ENCODE peak calls at places on chromosomes 16 and 17, in four cellular contexts. One of them, this sample, is unnamed.

GRCh38 chr16:64098451-64098850 is 1023.4 kb downstream of the CDH11 start:
- DNase-seq in NCI-H524: no peak
- DNase-seq in esophagus muscularis mucosa: no peak
- DNase-seq in hippocampal formation: no peak
- DNase-seq in this sample: no peak

GRCh38 chr17:78117027-78117981 is 11.3 kb downstream of the TMC6 start:
- DNase-seq in NCI-H524: peak; percentile 87
- DNase-seq in esophagus muscularis mucosa: no peak
- DNase-seq in hippocampal formation: no peak
- DNase-seq in this sample: peak; percentile 41

GRCh38 chr17:49618112-49618611 is 42.5 kb downstream of the NXPH3 start:
- DNase-seq in NCI-H524: no peak
- DNase-seq in esophagus muscularis mucosa: no peak
- DNase-seq in hippocampal formation: no peak
- DNase-seq in this sample: no peak

GRCh38 chr17:64442550-64442971 is 6.4 kb upstream of the MILR1 start:
- DNase-seq in NCI-H524: no peak
- DNase-seq in esophagus muscularis mucosa: no peak
- DNase-seq in hippocampal formation: no peak
- DNase-seq in this sample: no peak

GRCh38 chr17:57521606-57522435 is 223.3 kb downstream of the CCDC182 start:
- DNase-seq in NCI-H524: peak; percentile 94
- DNase-seq in esophagus muscularis mucosa: no peak
- DNase-seq in hippocampal formation: no peak
- DNase-seq in this sample: no peak

GRCh38 chr16:21302454-21302853 is 24.4 kb upstream of the CRYM start:
- DNase-seq in NCI-H524: no peak
- DNase-seq in esophagus muscularis mucosa: no peak
- DNase-seq in hippocampal formation: no peak
- DNase-seq in this sample: no peak

GRCh38 chr17:65360961-65361552 is 200.4 kb downstream of the AXIN2 start:
- DNase-seq in NCI-H524: no peak
- DNase-seq in esophagus muscularis mucosa: no peak
- DNase-seq in hippocampal formation: no peak
- DNase-seq in this sample: no peak

GRCh38 chr16:72172105-72173034 is at the start of gene PMFBP1:
- DNase-seq in NCI-H524: no peak
- DNase-seq in esophagus muscularis mucosa: no peak
- DNase-seq in hippocampal formation: peak; percentile 59
- DNase-seq in this sample: no peak

GRCh38 chr17:16987001-16987829 is 15.3 kb upstream of the TNFRSF13B start:
- DNase-seq in NCI-H524: no peak
- DNase-seq in esophagus muscularis mucosa: no peak
- DNase-seq in hippocampal formation: no peak
- DNase-seq in this sample: no peak

GRCh38 chr17:35241520-35241919 is 1.4 kb upstream of the SLFN5 start:
- DNase-seq in NCI-H524: no peak
- DNase-seq in esophagus muscularis mucosa: no peak
- DNase-seq in hippocampal formation: no peak
- DNase-seq in this sample: no peak

GRCh38 chr17:29045734-29046133 is 2.8 kb downstream of the PIPOX start:
- DNase-seq in NCI-H524: no peak
- DNase-seq in esophagus muscularis mucosa: no peak
- DNase-seq in hippocampal formation: no peak
- DNase-seq in this sample: no peak

GRCh38 chr16:57118461-57119084 is 26.2 kb downstream of the CPNE2 start:
- DNase-seq in NCI-H524: no peak
- DNase-seq in esophagus muscularis mucosa: no peak
- DNase-seq in hippocampal formation: no peak
- DNase-seq in this sample: no peak

GRCh38 chr17:8954339-8954738 is 11.2 kb downstream of the PIK3R5 start:
- DNase-seq in NCI-H524: no peak
- DNase-seq in esophagus muscularis mucosa: peak; percentile 91
- DNase-seq in hippocampal formation: no peak
- DNase-seq in this sample: no peak

GRCh38 chr16:337437-337836 is 15.1 kb downstream of the AXIN1 start:
- DNase-seq in NCI-H524: peak; percentile 71
- DNase-seq in esophagus muscularis mucosa: no peak
- DNase-seq in hippocampal formation: no peak
- DNase-seq in this sample: no peak

GRCh38 chr17:67280279-67280678 is 35.3 kb upstream of the HELZ start:
- DNase-seq in NCI-H524: no peak
- DNase-seq in esophagus muscularis mucosa: no peak
- DNase-seq in hippocampal formation: no peak
- DNase-seq in this sample: no peak

GRCh38 chr17:74442670-74443515 is 11.0 kb downstream of the GPRC5C start:
- DNase-seq in NCI-H524: no peak
- DNase-seq in esophagus muscularis mucosa: peak; percentile 97
- DNase-seq in hippocampal formation: no peak
- DNase-seq in this sample: peak; percentile 72

GRCh38 chr16:1206326-1206725 is 18.7 kb downstream of the TPSG1 start:
- DNase-seq in NCI-H524: no peak
- DNase-seq in esophagus muscularis mucosa: no peak
- DNase-seq in hippocampal formation: no peak
- DNase-seq in this sample: no peak

GRCh38 chr16:62137991-62138390 is 101.8 kb upstream of the CDH8 start:
- DNase-seq in NCI-H524: no peak
- DNase-seq in esophagus muscularis mucosa: no peak
- DNase-seq in hippocampal formation: no peak
- DNase-seq in this sample: no peak

GRCh38 chr17:66841328-66841727 is 6.4 kb downstream of the CACNG5 start:
- DNase-seq in NCI-H524: no peak
- DNase-seq in esophagus muscularis mucosa: no peak
- DNase-seq in hippocampal formation: no peak
- DNase-seq in this sample: no peak

GRCh38 chr17:41512789-41513547 is 5.7 kb downstream of the KRT15 start:
- DNase-seq in NCI-H524: no peak
- DNase-seq in esophagus muscularis mucosa: no peak
- DNase-seq in hippocampal formation: no peak
- DNase-seq in this sample: no peak

This sample was measured in hypothalamus.